ENCODE peak calls at places on chromosomes 2 and 18, in five cellular contexts. F, Z, H, N and D are unnamed samples.
A peak's percentile ranks its signal among the peaks of the same experiment; 100 is the strongest.

GRCh38 chr2:183063083-183063482 is 15.5 kb upstream of the DUSP19 start:
- DNase-seq in H (no peak), F (no peak), N (no peak), Z (peak; percentile 92), D (peak; percentile 84)

GRCh38 chr2:17815466-17816184 is 635 bp upstream of the MSGN1 start:
- DNase-seq in N (no peak), F (no peak), H (no peak), Z (no peak), D (no peak)

GRCh38 chr2:600542-601386 is 76.4 kb downstream of the TMEM18 start:
- DNase-seq in Z (no peak), N (no peak), F (no peak), H (no peak), D (no peak)

GRCh38 chr2:15965564-15966019 is 25.2 kb downstream of the MYCN start:
- DNase-seq in H (peak; percentile 60), N (peak; percentile 2), F (peak; percentile 13), Z (no peak), D (no peak)

GRCh38 chr2:200340527-200341224 is 34.2 kb downstream of the SPATS2L start:
- DNase-seq in H (no peak), Z (no peak), N (no peak), F (no peak), D (no peak)

GRCh38 chr2:19041773-19042172 is 316.6 kb downstream of the OSR1 start:
- DNase-seq in N (no peak), Z (no peak), H (no peak), F (no peak), D (no peak)

GRCh38 chr2:189569295-189569925 is 11.2 kb downstream of the SLC40A1 start:
- DNase-seq in N (no peak), F (no peak), Z (peak; percentile 16), H (no peak), D (peak; percentile 51)

GRCh38 chr2:230904856-230905447 is 20.1 kb downstream of the GPR55 start:
- DNase-seq in N (no peak), F (no peak), Z (no peak), H (no peak), D (no peak)

GRCh38 chr2:98826856-98827255 is 95.9 kb upstream of the MGAT4A start:
- DNase-seq in N (no peak), F (no peak), H (no peak), Z (no peak), D (no peak)

GRCh38 chr2:17190527-17190926 is 327.7 kb downstream of the RAD51AP2 start:
- DNase-seq in F (no peak), N (no peak), H (no peak), Z (no peak), D (peak; percentile 49)

GRCh38 chr18:8501044-8501443 is 108.2 kb upstream of the RAB12 start:
- DNase-seq in H (no peak), N (no peak), Z (no peak), F (no peak), D (no peak)

GRCh38 chr18:23369231-23369630 is 83.9 kb upstream of the RIOK3 start:
- DNase-seq in F (no peak), Z (no peak), H (no peak), N (no peak), D (no peak)

GRCh38 chr2:227095346-227095745 is 68.7 kb downstream of the COL4A4 start:
- DNase-seq in H (no peak), N (no peak), Z (no peak), F (no peak), D (no peak)

GRCh38 chr2:186429095-186429494 is 57.0 kb upstream of the ZC3H15 start:
- DNase-seq in F (no peak), Z (peak; percentile 60), N (no peak), H (no peak), D (peak; percentile 22)

GRCh38 chr2:138959031-138959430 is 178.8 kb upstream of the NXPH2 start:
- DNase-seq in H (no peak), N (no peak), F (no peak), Z (no peak), D (no peak)

GRCh38 chr2:86793752-86794151 is 3.0 kb upstream of the CD8A start:
- DNase-seq in N (no peak), Z (no peak), H (no peak), F (no peak), D (no peak)

GRCh38 chr18:55861266-55861665 is 273.3 kb upstream of the TCF4 start:
- DNase-seq in F (no peak), Z (peak; percentile 68), H (no peak), N (no peak), D (peak; percentile 50)

GRCh38 chr2:230798769-230799399 is 65.9 kb upstream of the ITM2C start:
- DNase-seq in Z (peak; percentile 77), N (no peak), H (peak; percentile 43), F (peak; percentile 35), D (peak; percentile 54)

GRCh38 chr2:206442516-206442853 is 847 bp upstream of the ADAM23 start:
- DNase-seq in F (no peak), H (no peak), N (no peak), Z (no peak), D (no peak)

GRCh38 chr2:211126256-211126655 is 569.9 kb downstream of the CPS1 start:
- DNase-seq in H (no peak), Z (no peak), F (no peak), N (no peak), D (no peak)

GRCh38 chr2:31270136-31270535 is 36.2 kb downstream of the EHD3 start:
- DNase-seq in Z (peak; percentile 88), N (no peak), H (no peak), F (no peak), D (peak; percentile 36)

GRCh38 chr2:74199871-74200305 is 1.5 kb downstream of the MTHFD2 start:
- DNase-seq in H (peak; percentile 36), Z (peak; percentile 31), N (no peak), F (no peak), D (no peak)

GRCh38 chr2:160051374-160051800 is 11.0 kb downstream of the PLA2R1 start:
- DNase-seq in H (no peak), N (no peak), Z (peak; percentile 57), F (no peak), D (no peak)

GRCh38 chr2:225184948-225185347 is 142.7 kb upstream of the DOCK10 start:
- DNase-seq in Z (no peak), F (no peak), N (no peak), H (no peak), D (no peak)

GRCh38 chr2:12057436-12058166 is 311.2 kb downstream of the LPIN1 start:
- DNase-seq in N (peak; percentile 15), Z (no peak), F (no peak), H (no peak), D (peak; percentile 52)

GRCh38 chr2:172438064-172438421 is 10.7 kb downstream of the ITGA6 start:
- DNase-seq in N (no peak), F (peak; percentile 14), Z (peak; percentile 40), H (peak; percentile 68), D (no peak)

GRCh38 chr2:163757811-163758210 is 22.0 kb upstream of the FIGN start:
- DNase-seq in H (no peak), Z (no peak), F (no peak), N (no peak), D (no peak)

GRCh38 chr2:172234716-172235661 is 132.3 kb upstream of the DLX2 start:
- DNase-seq in N (peak; percentile 9), F (peak; percentile 14), Z (peak; percentile 39), H (peak; percentile 22), D (peak; percentile 44)

GRCh38 chr2:120512321-120512710 is 166.4 kb downstream of the INHBB start:
- DNase-seq in Z (no peak), F (no peak), N (no peak), H (no peak), D (no peak)

GRCh38 chr2:207041279-207041678 is 102.0 kb downstream of the CPO start:
- DNase-seq in H (no peak), N (no peak), Z (peak; percentile 5), F (no peak), D (no peak)